ENCODE peak calls at places on chromosomes 7 and 10, in four cellular contexts. A, H, K and O are unnamed samples.

GRCh38 chr10:103791858-103792257 is 63.5 kb downstream of the SH3PXD2A start:
- DNase-seq in A (no peak), H (no peak), K (peak), O (no peak)

GRCh38 chr10:17026686-17027485 is 102.7 kb downstream of the CUBN start:
- DNase-seq in A (no peak), H (peak), K (no peak), O (no peak)

GRCh38 chr10:83433705-83434104 is 705.6 kb upstream of the GHITM start:
- DNase-seq in A (no peak), H (no peak), K (no peak), O (no peak)

GRCh38 chr7:15862781-15863165 is 176.3 kb upstream of the MEOX2 start:
- DNase-seq in A (no peak), H (no peak), K (no peak), O (no peak)

GRCh38 chr10:132836832-132837540 is 51.0 kb upstream of the NKX6-2 start:
- DNase-seq in A (peak), H (peak), K (peak), O (no peak)

GRCh38 chr7:23020742-23021401 is 6.9 kb upstream of the HYCC1 start:
- DNase-seq in A (no peak), H (peak), K (no peak), O (no peak)

GRCh38 chr7:1459930-1460756 is 873 bp upstream of the MICALL2 start:
- DNase-seq in A (no peak), H (no peak), K (no peak), O (no peak)

GRCh38 chr10:16612148-16612742 is 90.6 kb upstream of the C1QL3 start:
- DNase-seq in A (peak), H (peak), K (no peak), O (no peak)

GRCh38 chr10:97888641-97889262 is 39.1 kb downstream of the GOLGA7B start:
- DNase-seq in A (no peak), H (peak), K (no peak), O (no peak)

GRCh38 chr7:98354511-98355249 is 46.2 kb downstream of the BAIAP2L1 start:
- DNase-seq in A (no peak), H (peak), K (peak), O (peak)

GRCh38 chr7:9488555-9488954 is 1055.1 kb downstream of the NXPH1 start:
- DNase-seq in A (no peak), H (peak), K (no peak), O (no peak)

GRCh38 chr7:77799078-77799964 is 748 bp downstream of the PHTF2 start:
- DNase-seq in A (peak), H (peak), K (peak), O (peak)

GRCh38 chr7:128833939-128834310 is 3.7 kb downstream of the FLNC start:
- DNase-seq in A (no peak), H (peak), K (no peak), O (no peak)

DNA sequence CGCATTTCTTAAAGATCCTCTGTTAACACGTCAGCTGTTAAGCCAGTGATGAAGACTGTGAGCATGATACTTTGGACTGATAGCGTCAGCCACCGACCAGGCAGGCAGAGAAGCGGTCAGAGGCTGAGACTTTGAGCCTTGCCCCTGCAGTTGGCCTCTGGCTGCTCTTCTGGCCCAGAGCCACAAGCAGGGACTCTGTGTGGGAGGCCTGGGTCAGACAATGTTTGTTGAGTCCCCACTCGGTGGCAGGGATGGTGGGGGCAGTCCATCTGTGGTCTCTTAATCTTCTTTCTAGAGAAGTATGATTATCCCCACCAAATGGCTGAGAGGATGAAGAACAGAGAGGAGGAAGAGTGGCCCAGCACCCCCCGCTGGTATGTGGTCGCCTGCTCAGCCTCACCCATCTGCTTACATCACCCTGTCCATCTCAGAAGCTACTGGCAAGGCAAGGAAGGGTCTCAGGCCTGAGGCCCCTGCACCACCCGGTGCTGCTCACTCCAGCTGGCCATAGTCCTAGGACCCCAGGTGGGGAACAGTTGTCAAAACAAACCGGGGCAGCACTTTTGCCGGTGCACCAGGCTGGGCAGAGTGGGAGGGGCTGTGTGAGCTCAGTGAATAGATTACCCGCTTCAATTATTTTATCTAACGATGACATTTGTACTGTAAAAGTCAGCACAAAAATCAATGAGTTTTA is 202.9 kb downstream of the GRID1 start:
- DNase-seq in A (no peak), H (no peak), K (no peak), O (peak)
- H3K27ac ChIP-seq in A (no peak), H (no peak), K (no peak), O (peak)

GRCh38 chr10:80509108-80509402 is 28.6 kb upstream of the SH2D4B start:
- DNase-seq in A (no peak), H (no peak), K (no peak), O (no peak)
- H3K27ac ChIP-seq in A (no peak), H (no peak), K (no peak), O (no peak)

GRCh38 chr7:36088966-36089365 is 64.1 kb upstream of the EEPD1 start:
- DNase-seq in A (no peak), H (no peak), K (no peak), O (no peak)
- H3K27ac ChIP-seq in A (no peak), H (no peak), K (no peak), O (no peak)

GRCh38 chr7:131019351-131019750 is 285.3 kb upstream of the KLF14 start:
- DNase-seq in A (no peak), H (no peak), K (no peak), O (no peak)

GRCh38 chr7:131015131-131015954 is 281.3 kb upstream of the KLF14 start:
- DNase-seq in A (no peak), H (peak), K (no peak), O (no peak)

GRCh38 chr7:131012477-131013031 is 278.5 kb upstream of the KLF14 start:
- DNase-seq in A (peak), H (no peak), K (no peak), O (no peak)

GRCh38 chr7:131013716-131014115 is 279.7 kb upstream of the KLF14 start:
- DNase-seq in A (no peak), H (no peak), K (no peak), O (no peak)

DNA sequence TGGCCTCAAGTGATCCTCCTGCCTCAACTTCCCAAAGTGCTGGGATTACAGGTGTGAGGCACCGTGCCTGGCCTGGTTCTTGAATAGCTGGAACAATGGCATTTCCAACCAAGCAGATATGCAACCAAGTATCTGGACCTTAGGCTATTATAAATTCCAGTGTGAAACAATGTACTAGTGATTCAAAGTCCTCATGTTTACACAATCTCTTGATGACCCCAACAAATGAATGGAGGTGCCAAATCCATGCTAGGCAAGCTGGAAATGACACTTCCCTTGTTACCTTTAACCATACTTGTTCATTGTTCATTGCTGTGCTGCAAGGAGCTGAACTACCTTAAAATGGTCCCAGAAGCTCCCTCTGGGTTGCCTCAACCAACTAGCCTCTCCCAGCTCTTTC is 282.2 kb upstream of the KLF14 start:
- DNase-seq in A (no peak), H (peak), K (no peak), O (no peak)
- H3K27ac ChIP-seq in A (no peak), H (no peak), K (no peak), O (no peak)

DNA sequence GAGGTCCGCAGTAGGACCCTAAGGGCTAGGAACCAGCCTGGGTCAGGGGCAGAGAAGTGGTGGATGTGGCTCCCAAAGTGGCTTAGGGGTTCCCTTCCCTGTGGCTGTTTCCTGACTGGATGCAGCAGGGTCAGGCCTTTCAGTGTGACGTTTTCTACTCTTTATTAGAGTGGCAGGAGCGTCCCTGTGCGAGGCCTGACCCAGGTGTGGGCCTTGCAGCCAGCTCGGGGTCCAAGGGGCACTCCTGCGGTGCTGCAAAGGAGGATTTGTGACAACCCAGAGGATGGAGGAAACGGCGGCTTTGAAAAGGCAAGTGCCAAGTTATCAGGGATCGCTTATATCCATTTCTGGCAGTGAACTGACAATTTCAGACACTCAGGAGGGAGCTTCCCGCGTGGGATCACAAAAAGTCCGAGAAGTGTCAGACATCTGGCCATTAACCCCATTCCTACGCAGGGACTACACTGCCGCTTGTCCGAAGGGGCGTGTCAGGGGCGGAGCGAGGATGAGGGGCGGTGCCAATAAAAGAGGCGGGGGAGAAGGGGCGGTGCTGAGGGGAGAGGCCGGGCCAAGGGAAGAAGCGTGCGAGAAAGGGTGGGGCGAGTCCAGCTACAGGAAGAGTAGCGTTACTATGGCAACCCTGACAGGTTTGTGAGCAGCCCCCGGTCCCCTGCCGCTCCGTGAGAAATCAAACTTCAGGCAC is 98.8 kb upstream of the ZNF722 start:
- DNase-seq in A (no peak), H (peak), K (peak), O (peak)
- H3K27ac ChIP-seq in A (no peak), H (no peak), K (no peak), O (no peak)

DNA sequence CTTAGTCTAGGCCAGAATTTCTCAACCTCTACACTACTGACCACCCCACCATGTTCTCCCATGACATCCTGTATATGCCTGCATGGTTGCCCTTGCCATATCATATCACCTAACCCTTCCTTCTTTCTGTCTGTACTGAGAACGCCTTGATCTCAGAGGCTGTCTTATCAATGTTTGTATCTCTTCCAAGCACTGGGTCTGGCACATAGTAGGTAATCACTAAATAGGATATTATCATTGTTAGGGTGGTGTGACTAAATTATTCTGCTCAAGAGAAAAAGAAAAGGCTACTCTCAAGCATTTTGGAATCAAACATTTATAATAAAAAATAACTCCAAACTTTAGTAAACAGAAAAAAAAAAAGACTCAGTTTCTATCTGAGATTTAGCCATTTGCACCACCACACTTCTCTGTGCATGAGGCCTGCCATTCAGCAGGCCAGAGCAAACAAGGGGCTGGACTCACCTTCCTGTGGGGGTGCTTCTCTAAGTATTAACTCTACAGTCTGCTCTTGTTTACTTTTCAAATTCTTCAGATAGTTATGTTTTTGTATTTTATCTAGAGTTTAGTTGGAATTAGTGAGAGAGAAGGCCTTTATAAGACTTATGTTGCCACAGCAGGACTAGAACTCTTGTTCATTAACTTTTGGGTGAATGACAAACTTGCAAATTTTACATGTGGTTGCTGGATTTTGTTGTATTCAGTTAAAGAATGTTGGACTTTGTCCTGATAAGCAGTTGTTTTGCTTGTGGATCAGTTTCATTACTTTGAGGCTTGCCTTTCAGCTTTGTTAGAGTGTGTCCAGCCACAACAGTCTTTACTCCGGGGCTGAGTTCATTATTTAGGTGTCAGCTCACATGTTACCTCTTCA is 5.4 kb downstream of the AGBL3 start:
- DNase-seq in A (no peak), H (no peak), K (no peak), O (no peak)
- H3K27ac ChIP-seq in A (no peak), H (no peak), K (peak), O (peak)

GRCh38 chr10:34403512-34403911 is 411.6 kb downstream of the PARD3 start:
- DNase-seq in A (no peak), H (no peak), K (no peak), O (no peak)

GRCh38 chr10:34406463-34407138 is 408.5 kb downstream of the PARD3 start:
- DNase-seq in A (no peak), H (no peak), K (no peak), O (no peak)

GRCh38 chr10:34407227-34407626 is 407.9 kb downstream of the PARD3 start:
- DNase-seq in A (no peak), H (no peak), K (no peak), O (no peak)

DNA sequence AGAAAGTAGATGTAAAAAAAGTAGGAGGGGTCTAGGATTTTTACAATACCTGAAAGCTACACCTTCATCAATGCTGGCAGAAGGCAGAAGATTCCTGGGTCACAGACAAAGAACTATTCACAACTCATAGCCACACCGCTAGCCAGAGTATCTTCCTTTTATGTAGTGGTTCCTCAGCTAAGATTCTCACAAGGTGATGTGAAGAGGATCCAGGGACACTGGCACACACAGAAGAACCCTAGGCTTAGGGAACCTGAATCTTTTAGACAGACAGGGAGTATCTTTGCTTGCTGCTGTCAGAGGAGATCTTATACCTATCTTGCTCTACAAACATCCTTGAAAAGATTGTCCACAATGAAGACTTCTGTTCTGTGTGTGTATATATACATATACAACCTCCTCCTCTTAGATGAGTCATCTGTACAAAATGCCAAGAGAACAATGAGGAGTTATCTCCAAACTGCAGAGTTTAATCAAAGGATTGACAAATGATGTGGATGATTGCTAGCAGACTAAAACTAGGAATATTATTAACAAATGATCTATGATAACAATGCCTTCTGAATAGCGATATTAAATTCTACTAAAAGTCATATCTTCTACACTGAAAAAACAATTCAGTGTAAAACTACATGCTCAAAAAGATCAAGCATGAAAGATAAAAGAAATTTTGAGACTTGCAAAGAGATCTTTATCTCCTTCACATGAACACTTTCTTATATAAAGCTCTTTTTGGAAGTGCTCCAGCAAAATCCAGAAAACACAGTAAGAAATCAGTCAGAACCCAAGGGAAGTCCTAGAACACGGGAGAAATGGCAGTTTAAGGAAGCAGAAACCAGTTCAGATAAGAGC is 409.3 kb downstream of the PARD3 start:
- DNase-seq in A (no peak), H (peak), K (no peak), O (no peak)
- H3K27ac ChIP-seq in A (no peak), H (peak), K (no peak), O (no peak)

GRCh38 chr10:70558871-70559810 is 43.4 kb downstream of the PRF1 start:
- DNase-seq in A (peak), H (peak), K (no peak), O (peak)
- H3K27ac ChIP-seq in A (no peak), H (no peak), K (no peak), O (no peak)